ENCODE peak calls at places on chromosomes 1 and 21, in six cellular contexts. One of them, this sample, is unnamed.
A peak's percentile ranks its signal among the peaks of the same experiment; 100 is the strongest.

GRCh38 chr1:181010789-181011188 is 11.9 kb downstream of the STX6 start:
- DNase-seq in heart right ventricle: no peak
- DNase-seq in prostate gland: no peak
- DNase-seq in body of pancreas: no peak
- DNase-seq in transverse colon: no peak
- DNase-seq in A549: no peak
- DNase-seq in this sample: no peak

GRCh38 chr1:44672254-44672955 is 1.9 kb downstream of the TMEM53 start:
- DNase-seq in prostate gland: no peak
- DNase-seq in body of pancreas: no peak
- DNase-seq in heart right ventricle: no peak
- DNase-seq in A549: no peak
- DNase-seq in transverse colon: no peak
- DNase-seq in this sample: no peak

GRCh38 chr1:8285103-8285502 is 32.8 kb upstream of the SLC45A1 start:
- DNase-seq in prostate gland: no peak
- DNase-seq in transverse colon: peak; percentile 76
- DNase-seq in A549: no peak
- DNase-seq in body of pancreas: no peak
- DNase-seq in heart right ventricle: no peak
- DNase-seq in this sample: peak; percentile 54

GRCh38 chr1:90474158-90474557 is 242.9 kb downstream of the BARHL2 start:
- DNase-seq in body of pancreas: no peak
- DNase-seq in heart right ventricle: no peak
- DNase-seq in A549: no peak
- DNase-seq in prostate gland: no peak
- DNase-seq in transverse colon: no peak
- DNase-seq in this sample: no peak

GRCh38 chr1:40184193-40184592 is 23.0 kb downstream of the RLF start:
- DNase-seq in transverse colon: no peak
- DNase-seq in heart right ventricle: no peak
- DNase-seq in A549: no peak
- DNase-seq in prostate gland: no peak
- DNase-seq in body of pancreas: no peak
- DNase-seq in this sample: no peak

GRCh38 chr1:114715952-114716303 is 643 bp downstream of the NRAS start:
- DNase-seq in A549: no peak
- DNase-seq in transverse colon: no peak
- DNase-seq in body of pancreas: no peak
- DNase-seq in prostate gland: no peak
- DNase-seq in heart right ventricle: no peak
- DNase-seq in this sample: no peak

GRCh38 chr1:233094691-233095090 is 144.3 kb downstream of the NTPCR start:
- DNase-seq in heart right ventricle: no peak
- DNase-seq in transverse colon: no peak
- DNase-seq in A549: no peak
- DNase-seq in body of pancreas: no peak
- DNase-seq in prostate gland: no peak
- DNase-seq in this sample: no peak

GRCh38 chr1:213979751-213980605 is 7.8 kb upstream of the PROX1 start:
- DNase-seq in body of pancreas: no peak
- DNase-seq in prostate gland: no peak
- DNase-seq in heart right ventricle: no peak
- DNase-seq in transverse colon: no peak
- DNase-seq in A549: no peak
- DNase-seq in this sample: no peak

GRCh38 chr1:49225464-49225863 is 448.8 kb upstream of the BEND5 start:
- DNase-seq in heart right ventricle: no peak
- DNase-seq in A549: no peak
- DNase-seq in transverse colon: no peak
- DNase-seq in prostate gland: no peak
- DNase-seq in body of pancreas: peak; percentile 8
- DNase-seq in this sample: no peak

GRCh38 chr1:239898067-239898730 is 193.5 kb upstream of the FMN2 start:
- DNase-seq in A549: peak; percentile 76
- DNase-seq in prostate gland: peak; percentile 81
- DNase-seq in body of pancreas: peak; percentile 89
- DNase-seq in transverse colon: peak; percentile 78
- DNase-seq in heart right ventricle: peak; percentile 53
- DNase-seq in this sample: peak; percentile 63

GRCh38 chr1:202806845-202807366 is 1.3 kb downstream of the KDM5B start:
- DNase-seq in A549: no peak
- DNase-seq in body of pancreas: peak; percentile 25
- DNase-seq in heart right ventricle: peak; percentile 19
- DNase-seq in prostate gland: peak; percentile 16
- DNase-seq in transverse colon: no peak
- DNase-seq in this sample: peak; percentile 59

GRCh38 chr1:244218220-244218619 is 167.1 kb downstream of the ZBTB18 start:
- DNase-seq in heart right ventricle: no peak
- DNase-seq in prostate gland: no peak
- DNase-seq in body of pancreas: no peak
- DNase-seq in A549: no peak
- DNase-seq in transverse colon: no peak
- DNase-seq in this sample: no peak

GRCh38 chr1:45840704-45841103 is 37.3 kb downstream of the MAST2 start:
- DNase-seq in heart right ventricle: no peak
- DNase-seq in transverse colon: no peak
- DNase-seq in prostate gland: no peak
- DNase-seq in body of pancreas: no peak
- DNase-seq in A549: no peak
- DNase-seq in this sample: no peak

GRCh38 chr1:31843506-31843905 is 27.7 kb upstream of the SPOCD1 start:
- DNase-seq in transverse colon: no peak
- DNase-seq in heart right ventricle: no peak
- DNase-seq in A549: no peak
- DNase-seq in body of pancreas: no peak
- DNase-seq in prostate gland: peak; percentile 13
- DNase-seq in this sample: no peak

GRCh38 chr1:229117664-229118300 is 153.1 kb upstream of the RAB4A start:
- DNase-seq in heart right ventricle: peak; percentile 64
- DNase-seq in transverse colon: peak; percentile 65
- DNase-seq in body of pancreas: peak; percentile 98
- DNase-seq in A549: no peak
- DNase-seq in prostate gland: peak; percentile 85
- DNase-seq in this sample: peak; percentile 70

GRCh38 chr1:43796111-43796581 is 88.8 kb downstream of the ST3GAL3 start:
- DNase-seq in heart right ventricle: no peak
- DNase-seq in A549: no peak
- DNase-seq in body of pancreas: no peak
- DNase-seq in prostate gland: no peak
- DNase-seq in transverse colon: no peak
- DNase-seq in this sample: no peak

GRCh38 chr1:173356211-173356762 is 120.8 kb upstream of the PRDX6 start:
- DNase-seq in prostate gland: no peak
- DNase-seq in body of pancreas: no peak
- DNase-seq in heart right ventricle: no peak
- DNase-seq in transverse colon: no peak
- DNase-seq in A549: no peak
- DNase-seq in this sample: no peak

GRCh38 chr1:215001419-215002021 is 81.0 kb upstream of the KCNK2 start:
- DNase-seq in prostate gland: no peak
- DNase-seq in A549: no peak
- DNase-seq in transverse colon: no peak
- DNase-seq in body of pancreas: no peak
- DNase-seq in heart right ventricle: no peak
- DNase-seq in this sample: no peak

GRCh38 chr1:50977575-50978143 is 7.6 kb downstream of the CDKN2C start:
- DNase-seq in transverse colon: peak; percentile 58
- DNase-seq in body of pancreas: peak; percentile 82
- DNase-seq in heart right ventricle: peak; percentile 79
- DNase-seq in A549: no peak
- DNase-seq in prostate gland: peak; percentile 29
- DNase-seq in this sample: peak; percentile 72

GRCh38 chr21:25384782-25385181 is 222.5 kb downstream of the MRPL39 start:
- DNase-seq in body of pancreas: no peak
- DNase-seq in transverse colon: no peak
- DNase-seq in heart right ventricle: no peak
- DNase-seq in prostate gland: no peak
- DNase-seq in A549: no peak
- DNase-seq in this sample: no peak

GRCh38 chr21:35044128-35044527 is 5.0 kb downstream of the RUNX1 start:
- DNase-seq in A549: no peak
- DNase-seq in prostate gland: no peak
- DNase-seq in heart right ventricle: no peak
- DNase-seq in transverse colon: peak; percentile 18
- DNase-seq in body of pancreas: no peak
- DNase-seq in this sample: no peak

GRCh38 chr1:46172321-46172720 is 2.6 kb upstream of the TSPAN1 start:
- DNase-seq in transverse colon: no peak
- DNase-seq in body of pancreas: no peak
- DNase-seq in prostate gland: no peak
- DNase-seq in heart right ventricle: no peak
- DNase-seq in A549: no peak
- DNase-seq in this sample: no peak

GRCh38 chr1:3133671-3134070 is 64.7 kb downstream of the PRDM16 start:
- DNase-seq in prostate gland: no peak
- DNase-seq in heart right ventricle: no peak
- DNase-seq in transverse colon: no peak
- DNase-seq in body of pancreas: peak; percentile 57
- DNase-seq in A549: no peak
- DNase-seq in this sample: no peak

GRCh38 chr1:24970399-24970753 is 40.3 kb upstream of the RUNX3 start:
- DNase-seq in transverse colon: no peak
- DNase-seq in prostate gland: no peak
- DNase-seq in A549: no peak
- DNase-seq in body of pancreas: no peak
- DNase-seq in heart right ventricle: no peak
- DNase-seq in this sample: no peak

GRCh38 chr1:150516050-150516591 is 569 bp downstream of the FALEC start:
- DNase-seq in A549: no peak
- DNase-seq in transverse colon: no peak
- DNase-seq in body of pancreas: no peak
- DNase-seq in heart right ventricle: no peak
- DNase-seq in prostate gland: no peak
- DNase-seq in this sample: peak; percentile 17

GRCh38 chr1:178037510-178038253 is 56.2 kb upstream of the RASAL2 start:
- DNase-seq in heart right ventricle: peak; percentile 95
- DNase-seq in A549: peak; percentile 88
- DNase-seq in body of pancreas: peak; percentile 93
- DNase-seq in prostate gland: peak; percentile 48
- DNase-seq in transverse colon: peak; percentile 88
- DNase-seq in this sample: peak; percentile 92

GRCh38 chr1:44714944-44715571 is 15.9 kb downstream of the RNU5D-1 start:
- DNase-seq in prostate gland: peak; percentile 61
- DNase-seq in heart right ventricle: no peak
- DNase-seq in transverse colon: peak; percentile 75
- DNase-seq in A549: peak; percentile 78
- DNase-seq in body of pancreas: peak; percentile 77
- DNase-seq in this sample: no peak

GRCh38 chr1:46613661-46614603 is 2.7 kb downstream of the MOB3C start:
- DNase-seq in heart right ventricle: peak; percentile 93
- DNase-seq in transverse colon: peak; percentile 81
- DNase-seq in prostate gland: peak; percentile 84
- DNase-seq in body of pancreas: peak; percentile 95
- DNase-seq in A549: no peak
- DNase-seq in this sample: peak; percentile 76

GRCh38 chr1:207308451-207309190 is 12.9 kb upstream of the CD55 start:
- DNase-seq in heart right ventricle: no peak
- DNase-seq in transverse colon: no peak
- DNase-seq in body of pancreas: no peak
- DNase-seq in prostate gland: no peak
- DNase-seq in A549: no peak
- DNase-seq in this sample: no peak

GRCh38 chr1:38039386-38039933 is 7.1 kb downstream of the POU3F1 start:
- DNase-seq in transverse colon: no peak
- DNase-seq in A549: no peak
- DNase-seq in prostate gland: no peak
- DNase-seq in heart right ventricle: no peak
- DNase-seq in body of pancreas: no peak
- DNase-seq in this sample: no peak

GRCh38 chr1:223330462-223330861 is 33.5 kb downstream of the SUSD4 start:
- DNase-seq in body of pancreas: no peak
- DNase-seq in prostate gland: no peak
- DNase-seq in transverse colon: no peak
- DNase-seq in heart right ventricle: no peak
- DNase-seq in A549: no peak
- DNase-seq in this sample: no peak

GRCh38 chr1:84598846-84599741 is 24.9 kb upstream of the CTBS start:
- DNase-seq in body of pancreas: no peak
- DNase-seq in prostate gland: no peak
- DNase-seq in transverse colon: no peak
- DNase-seq in A549: no peak
- DNase-seq in heart right ventricle: no peak
- DNase-seq in this sample: no peak
- TF ChIP-seq CTCF in body of pancreas: no peak
- TF ChIP-seq CTCF in prostate gland: no peak
- TF ChIP-seq CTCF in transverse colon: no peak
- TF ChIP-seq CTCF in A549: no peak
- TF ChIP-seq CTCF in heart right ventricle: no peak
- TF ChIP-seq CTCF in this sample: no peak

GRCh38 chr1:54407201-54407956 is 1.2 kb upstream of the SSBP3 start:
- DNase-seq in heart right ventricle: no peak
- DNase-seq in prostate gland: peak; percentile 79
- DNase-seq in transverse colon: peak; percentile 81
- DNase-seq in A549: peak; percentile 83
- DNase-seq in body of pancreas: peak; percentile 84
- DNase-seq in this sample: peak; percentile 67
- H3K4me1 ChIP-seq in heart right ventricle: peaks cover 49% of the 10 kb centered on the region
- H3K4me1 ChIP-seq in prostate gland: peaks cover 7% of the 10 kb centered on the region
- H3K4me1 ChIP-seq in transverse colon: peaks cover 47% of the 10 kb centered on the region
- H3K4me1 ChIP-seq in A549: peaks cover 19% of the 10 kb centered on the region
- H3K4me1 ChIP-seq in body of pancreas: peaks cover 40% of the 10 kb centered on the region
- H3K4me1 ChIP-seq in this sample: peaks cover 40% of the 10 kb centered on the region

DNA sequence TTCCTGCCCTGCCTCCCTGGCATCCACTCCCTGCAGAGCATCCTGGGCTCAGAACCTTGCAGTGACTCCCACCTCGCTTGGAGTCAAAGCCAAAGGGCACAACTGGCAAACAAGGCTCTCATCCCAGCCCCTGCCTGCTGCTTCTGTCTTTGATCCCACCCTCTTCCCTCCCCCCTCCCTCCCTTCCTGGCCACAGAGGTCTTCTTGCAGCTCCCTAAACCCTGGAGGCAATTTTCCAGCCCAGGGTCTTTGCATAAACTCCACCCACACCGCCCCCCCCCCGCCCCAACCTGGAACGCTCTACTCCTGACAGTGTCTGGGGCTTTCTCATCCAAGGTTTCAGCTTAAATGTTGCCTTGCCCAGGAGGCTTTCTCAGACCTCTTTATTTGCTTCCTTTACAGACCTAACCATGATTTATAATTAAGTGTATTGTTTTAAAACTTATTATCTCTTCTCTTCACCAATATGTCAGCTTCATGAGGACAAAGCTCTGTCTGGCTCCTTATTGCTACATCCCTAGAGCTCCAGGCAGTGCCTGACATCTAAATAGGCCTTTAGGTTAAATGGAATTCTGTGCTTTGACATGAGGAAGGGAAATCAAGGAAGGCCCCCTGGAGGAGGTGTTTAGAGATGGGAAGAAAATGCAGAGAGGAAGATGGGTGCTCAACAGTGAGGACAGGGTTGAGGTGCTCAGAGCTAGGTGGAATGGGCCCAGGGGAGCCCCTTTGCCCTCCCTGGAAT is 37.7 kb upstream of the PADI1 start:
- DNase-seq in heart right ventricle: no peak
- DNase-seq in transverse colon: no peak
- DNase-seq in prostate gland: no peak
- DNase-seq in body of pancreas: no peak
- DNase-seq in A549: no peak
- DNase-seq in this sample: no peak
- H3K4me3 ChIP-seq in heart right ventricle: no peak overlapping the region
- H3K4me3 ChIP-seq in transverse colon: no peak overlapping the region
- H3K4me3 ChIP-seq in prostate gland: no peak overlapping the region
- H3K4me3 ChIP-seq in body of pancreas: no peak overlapping the region
- H3K4me3 ChIP-seq in A549: no peak overlapping the region
- H3K4me3 ChIP-seq in this sample: no peak overlapping the region

GRCh38 chr1:108036796-108037545 is 72.0 kb upstream of the VAV3 start:
- DNase-seq in transverse colon: no peak
- DNase-seq in body of pancreas: no peak
- DNase-seq in A549: no peak
- DNase-seq in prostate gland: no peak
- DNase-seq in heart right ventricle: no peak
- DNase-seq in this sample: no peak
- TF ChIP-seq CTCF in transverse colon: no peak
- TF ChIP-seq CTCF in body of pancreas: no peak
- TF ChIP-seq CTCF in A549: no peak
- TF ChIP-seq CTCF in prostate gland: no peak
- TF ChIP-seq CTCF in heart right ventricle: no peak
- TF ChIP-seq CTCF in this sample: no peak

This sample was measured in mucosa of descending colon.